ENCODE peak calls at places on chromosomes 5 and 9, in five cellular contexts. W, J, X, N and E are unnamed samples.

GRCh38 chr5:21709766-21710165 is 1143.4 kb downstream of the CDH12 start:
- DNase-seq in W (no peak), J (no peak), X (no peak), N (no peak), E (no peak)

GRCh38 chr5:172347653-172348052 is 64.1 kb upstream of the UBTD2 start:
- DNase-seq in W (no peak), J (no peak), X (no peak), N (no peak), E (peak)

GRCh38 chr5:158943057-158943456 is 156.7 kb downstream of the EBF1 start:
- DNase-seq in W (no peak), J (no peak), X (peak), N (no peak), E (no peak)

GRCh38 chr9:38380872-38381534 is 11.5 kb upstream of the ALDH1B1 start:
- DNase-seq in W (no peak), J (no peak), X (no peak), N (no peak), E (no peak)

GRCh38 chr9:17003576-17004240 is 131.1 kb upstream of the CNTLN start:
- DNase-seq in W (no peak), J (no peak), X (no peak), N (no peak), E (no peak)

GRCh38 chr5:128135286-128135685 is 51.7 kb downstream of the SLC12A2 start:
- DNase-seq in W (no peak), J (no peak), X (no peak), N (no peak), E (no peak)

GRCh38 chr9:4600363-4600762 is 61.7 kb upstream of the PLPP6 start:
- DNase-seq in W (no peak), J (no peak), X (no peak), N (no peak), E (no peak)

GRCh38 chr5:177966009-177966838 is 29.8 kb downstream of the PROP1 start:
- DNase-seq in W (no peak), J (no peak), X (no peak), N (no peak), E (no peak)

GRCh38 chr5:167821096-167821590 is 470.3 kb upstream of the WWC1 start:
- DNase-seq in W (no peak), J (no peak), X (no peak), N (no peak), E (no peak)

GRCh38 chr5:38800044-38800443 is 45.8 kb upstream of the OSMR start:
- DNase-seq in W (no peak), J (no peak), X (no peak), N (no peak), E (no peak)

GRCh38 chr9:136791466-136792276 is 527 bp downstream of the TMEM141 start:
- DNase-seq in W (peak), J (peak), X (peak), N (peak), E (peak)

GRCh38 chr9:107484117-107484723 is 5.3 kb downstream of the KLF4 start:
- DNase-seq in W (no peak), J (no peak), X (no peak), N (no peak), E (no peak)

GRCh38 chr9:92659601-92660000 is 10.3 kb downstream of the IPPK start:
- DNase-seq in W (no peak), J (no peak), X (no peak), N (no peak), E (no peak)

DNA sequence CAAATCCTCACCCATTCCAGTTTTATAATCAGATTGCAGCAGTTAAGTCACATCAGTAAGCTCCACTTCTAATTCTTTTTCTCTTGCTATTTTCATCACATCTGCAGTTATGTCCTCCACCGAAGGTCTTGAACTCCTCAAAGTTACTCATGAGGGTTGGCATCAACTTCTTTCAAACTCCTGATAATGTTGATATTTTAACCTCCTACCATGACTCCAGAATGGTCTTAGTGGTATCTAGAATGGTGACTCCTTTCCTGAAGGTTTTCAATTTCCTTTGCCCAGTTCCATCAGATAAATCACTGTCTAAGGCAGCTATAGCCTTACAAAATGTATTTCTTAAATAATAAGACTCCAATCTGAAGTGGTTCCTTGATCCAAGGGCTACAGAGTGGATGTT is 53.8 kb upstream of the EDIL3 start:
- DNase-seq in W (no peak), J (no peak), X (no peak), N (no peak), E (no peak)
- H3K27ac ChIP-seq in W (no peak), J (no peak), X (no peak), N (no peak), E (no peak)

DNA sequence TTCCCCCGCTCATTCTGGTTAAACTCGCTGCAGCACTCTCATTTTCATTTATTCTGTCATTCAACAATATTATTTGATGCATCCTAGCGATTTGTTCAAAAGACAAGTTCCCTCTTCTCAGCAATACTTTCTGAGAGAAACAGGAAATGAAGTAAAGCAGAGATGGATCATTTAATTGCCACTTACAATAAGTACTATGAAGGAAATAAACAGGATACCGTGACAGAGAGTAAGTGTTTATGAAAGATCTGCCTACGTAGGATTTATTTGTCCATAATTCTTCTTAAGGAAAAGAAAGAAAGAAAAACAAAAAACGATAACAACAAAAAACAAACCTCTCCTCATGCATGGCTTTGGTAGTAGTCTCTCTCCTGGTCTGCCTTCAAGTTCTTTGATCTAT is 406.8 kb upstream of the ZNF608 start:
- DNase-seq in W (no peak), J (no peak), X (no peak), N (no peak), E (no peak)
- H3K27ac ChIP-seq in W (no peak), J (no peak), X (no peak), N (no peak), E (no peak)

GRCh38 chr5:83559141-83559785 is 87.7 kb downstream of the VCAN start:
- DNase-seq in W (no peak), J (no peak), X (no peak), N (no peak), E (no peak)
- H3K27ac ChIP-seq in W (no peak), J (no peak), X (no peak), N (no peak), E (no peak)

GRCh38 chr5:150904479-150905311 is at the start of gene ZNF300:
- DNase-seq in W (peak), J (no peak), X (peak), N (peak), E (peak)
- H3K27ac ChIP-seq in W (peak), J (no peak), X (peak), N (peak), E (peak)

GRCh38 chr5:132674671-132675506 is 1.1 kb downstream of the IL4 start:
- DNase-seq in W (no peak), J (no peak), X (no peak), N (no peak), E (no peak)
- H3K27ac ChIP-seq in W (no peak), J (no peak), X (no peak), N (peak), E (no peak)

DNA sequence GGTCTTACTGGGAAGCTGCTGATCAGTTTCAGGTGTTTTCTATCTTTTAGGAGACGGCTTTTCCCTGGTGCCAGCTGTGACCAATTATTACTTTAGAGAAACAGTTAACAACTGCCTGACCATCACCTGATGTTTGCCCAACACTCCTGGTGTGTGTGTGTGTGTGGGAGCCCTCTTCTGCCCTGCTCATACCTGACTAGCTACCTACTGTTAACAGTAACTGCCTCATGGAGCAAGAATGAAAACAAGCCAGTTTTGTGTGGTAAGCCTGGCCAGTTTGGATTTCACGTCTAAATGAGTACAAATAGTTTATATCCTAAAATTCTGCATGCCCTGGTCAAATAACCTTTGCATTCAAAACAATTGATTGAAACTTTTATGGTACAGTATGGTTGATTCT is 46.1 kb upstream of the RIOK2 start:
- DNase-seq in W (no peak), J (no peak), X (no peak), N (peak), E (no peak)
- H3K27ac ChIP-seq in W (no peak), J (no peak), X (no peak), N (peak), E (no peak)

GRCh38 chr5:173923236-173924104 is 35.3 kb downstream of the CPEB4 start:
- DNase-seq in W (no peak), J (no peak), X (no peak), N (no peak), E (no peak)
- H3K27ac ChIP-seq in W (peak), J (no peak), X (peak), N (peak), E (peak)